ENCODE peak calls at places on chromosomes 2 and 18, in six cellular contexts. G is endothelial cell, N is neural crest cell, D is cardiac fibroblast, B is GM13976, K is keratinocyte. Z is an unnamed sample.

GRCh38 chr2:231907765-231908164 is 18.4 kb downstream of the NPPC start:
- DNase-seq in B (no peak), G (no peak), N (no peak), D (no peak), K (no peak), Z (no peak)

GRCh38 chr2:212124597-212124996 is 414.0 kb downstream of the ERBB4 start:
- DNase-seq in K (no peak), D (peak), N (no peak), G (no peak), B (no peak), Z (no peak)

GRCh38 chr2:186459009-186459408 is 27.1 kb upstream of the ZC3H15 start:
- DNase-seq in K (no peak), B (no peak), D (peak), N (no peak), G (no peak), Z (no peak)

GRCh38 chr2:70489165-70489564 is 64.5 kb downstream of the TGFA start:
- DNase-seq in B (no peak), N (no peak), G (no peak), D (no peak), K (no peak), Z (no peak)

GRCh38 chr2:232375164-232375563 is 3.4 kb upstream of the ALPP start:
- DNase-seq in G (no peak), D (no peak), B (no peak), N (no peak), K (no peak), Z (no peak)

GRCh38 chr18:1914489-1914888 is 656.8 kb downstream of the METTL4 start:
- DNase-seq in G (no peak), B (no peak), D (peak), K (no peak), N (no peak), Z (no peak)

GRCh38 chr2:24822049-24822706 is 29.0 kb downstream of the CENPO start:
- DNase-seq in K (no peak), G (no peak), B (no peak), D (no peak), N (no peak), Z (no peak)

GRCh38 chr2:237935740-237936452 is 30.9 kb upstream of the UBE2F start:
- DNase-seq in D (peak), N (no peak), K (peak), G (no peak), B (no peak), Z (no peak)

GRCh38 chr2:136114392-136114791 is 3.6 kb downstream of the CXCR4 start:
- DNase-seq in D (no peak), K (no peak), G (no peak), N (no peak), B (no peak), Z (no peak)

DNA sequence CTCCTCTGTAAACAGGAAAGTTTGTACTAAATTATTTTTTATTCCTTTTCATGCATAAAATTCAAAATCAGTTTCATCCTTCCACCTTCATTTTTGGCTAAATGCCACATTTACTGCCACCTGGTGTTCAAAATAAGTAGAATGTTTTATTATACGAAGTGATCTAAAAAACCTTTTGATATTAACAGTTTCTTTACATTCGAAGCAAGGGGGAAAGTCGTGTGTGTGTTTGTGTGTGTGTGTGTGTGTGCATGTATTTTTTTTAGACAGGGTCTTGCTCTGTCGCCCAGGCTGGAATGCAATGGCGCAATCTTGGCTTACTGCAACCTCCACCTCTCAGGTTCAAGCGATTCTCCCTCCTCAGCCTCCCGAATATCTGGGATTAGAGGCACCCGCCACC is 9.0 kb upstream of the SCN9A start:
- DNase-seq in G (no peak), B (no peak), D (peak), N (no peak), K (no peak), Z (no peak)
- TF ChIP-seq CTCF in G (peak), B (peak), D (peak), N (peak), K (no peak), Z (peak)

GRCh38 chr2:103161456-103162289 is 399.8 kb downstream of the TMEM182 start:
- DNase-seq in N (peak), K (no peak), D (peak), B (peak), G (peak), Z (peak)

GRCh38 chr2:103166406-103167324 is 404.8 kb downstream of the TMEM182 start:
- DNase-seq in N (no peak), D (no peak), B (no peak), G (no peak), K (no peak), Z (no peak)

GRCh38 chr2:103169856-103170255 is 408.0 kb downstream of the TMEM182 start:
- DNase-seq in N (no peak), B (no peak), D (no peak), G (no peak), K (no peak), Z (no peak)

GRCh38 chr2:103167599-103167998 is 405.8 kb downstream of the TMEM182 start:
- DNase-seq in N (no peak), D (no peak), K (no peak), G (no peak), B (no peak), Z (no peak)

GRCh38 chr2:103165836-103166235 is 404.0 kb downstream of the TMEM182 start:
- DNase-seq in B (no peak), G (no peak), D (no peak), N (no peak), K (no peak), Z (no peak)
- TF ChIP-seq CTCF in B (no peak), G (no peak), D (no peak), N (no peak), K (no peak), Z (no peak)

GRCh38 chr18:72041313-72042032 is 502.7 kb downstream of the CBLN2 start:
- DNase-seq in N (no peak), D (no peak), G (no peak), K (no peak), B (no peak), Z (no peak)
- TF ChIP-seq CTCF in N (no peak), D (no peak), G (no peak), K (no peak), B (no peak), Z (no peak)

DNA sequence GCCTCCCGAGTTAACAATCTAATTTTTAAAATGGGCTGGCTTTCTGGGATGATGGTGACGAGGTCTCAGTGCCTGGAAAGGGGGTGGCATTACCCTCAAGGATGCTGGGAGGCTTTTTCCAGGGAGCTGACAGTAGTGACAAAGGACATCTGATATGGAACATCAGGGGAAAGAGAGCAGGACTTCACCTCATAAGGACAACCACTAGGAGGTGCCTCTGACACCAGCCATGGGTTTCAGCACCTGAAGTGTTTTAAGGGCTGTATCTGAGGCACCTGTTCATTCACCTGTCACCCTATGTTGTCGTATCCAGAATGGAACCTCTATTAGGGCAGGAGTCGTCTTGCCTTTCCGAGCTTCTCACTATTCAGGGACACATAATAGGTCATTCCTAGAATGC is 10.8 kb downstream of the IL36B start:
- DNase-seq in D (no peak), B (no peak), G (no peak), K (peak), N (no peak), Z (no peak)
- TF ChIP-seq CTCF in D (no peak), B (no peak), G (no peak), K (peak), N (no peak), Z (peak)

GRCh38 chr2:104078431-104079157 is 775.3 kb upstream of the POU3F3 start:
- DNase-seq in N (no peak), K (no peak), G (no peak), D (no peak), B (no peak), Z (no peak)
- TF ChIP-seq CTCF in N (peak), K (no peak), G (no peak), D (no peak), B (no peak), Z (no peak)

DNA sequence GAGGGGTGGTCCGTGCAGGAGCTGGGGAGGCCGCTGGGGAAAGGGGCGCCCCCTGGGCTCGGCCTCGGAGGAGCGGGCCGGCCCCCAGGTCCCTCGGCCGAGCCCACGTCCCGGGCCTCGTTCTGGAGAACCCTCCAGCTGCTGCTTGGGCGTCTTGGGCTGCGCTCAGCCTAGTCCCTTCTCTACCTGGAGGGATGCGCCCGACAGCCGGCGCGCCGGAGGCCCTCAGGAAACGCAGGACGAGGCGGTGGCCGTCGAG is 293 bp upstream of the D2HGDH start:
- DNase-seq in K (no peak), N (no peak), D (no peak), G (no peak), B (no peak), Z (no peak)
- TF ChIP-seq CTCF in K (no peak), N (peak), D (no peak), G (no peak), B (no peak), Z (no peak)